ENCODE peak calls at places on chromosomes 16 and 17, in nine cellular contexts. G, Z, E, H, K, W, C, T and X are unnamed samples. For H3K4me1, the result is how much of the 10 kb centered on the place peaks cover.

GRCh38 chr16:81462683-81463082 is 18.1 kb downstream of the CMIP start:
- DNase-seq in H (no peak), G (no peak), E (no peak), C (no peak), T (no peak), K (no peak), Z (no peak), W (no peak), X (no peak)

GRCh38 chr17:17401271-17401781 is 75.5 kb upstream of the MED9 start:
- DNase-seq in Z (no peak), C (no peak), G (no peak), T (peak), E (no peak), K (peak), W (no peak), H (peak), X (no peak)

GRCh38 chr16:24624102-24624501 is 84.7 kb downstream of the RBBP6 start:
- DNase-seq in T (no peak), E (no peak), K (no peak), W (no peak), G (no peak), Z (no peak), C (no peak), H (no peak), X (no peak)

GRCh38 chr17:67422887-67423286 is 45.8 kb downstream of the PITPNC1 start:
- DNase-seq in K (peak), W (no peak), E (peak), H (peak), G (no peak), T (no peak), Z (no peak), C (no peak), X (no peak)

GRCh38 chr17:50272711-50273653 is 1.3 kb upstream of the TMEM92 start:
- DNase-seq in E (peak), T (peak), G (peak), K (peak), W (no peak), H (no peak), Z (no peak), C (peak), X (peak)

GRCh38 chr16:87687998-87688529 is 77.7 kb downstream of the KLHDC4 start:
- DNase-seq in K (no peak), H (no peak), E (no peak), Z (no peak), G (no peak), T (no peak), C (no peak), W (no peak), X (no peak)

GRCh38 chr16:64380751-64381150 is 741.1 kb downstream of the CDH11 start:
- DNase-seq in E (no peak), G (no peak), T (no peak), K (no peak), Z (no peak), C (no peak), H (no peak), W (no peak), X (no peak)

GRCh38 chr16:73365010-73365409 is 317.1 kb upstream of the ZFHX3 start:
- DNase-seq in G (no peak), W (no peak), T (peak), H (peak), Z (no peak), E (peak), C (no peak), K (no peak), X (peak)

GRCh38 chr17:20955437-20956323 is 87.1 kb downstream of the USP22 start:
- DNase-seq in E (no peak), T (peak), G (peak), K (no peak), C (no peak), W (no peak), Z (peak), H (peak), X (no peak)

GRCh38 chr16:12904041-12904671 is 2.8 kb downstream of the SHISA9 start:
- DNase-seq in K (no peak), T (no peak), Z (no peak), E (no peak), G (no peak), W (no peak), H (no peak), C (no peak), X (no peak)
- H3K4me3 ChIP-seq in K (no peak), T (peak), Z (no peak), E (no peak), G (no peak), W (no peak), H (no peak), C (no peak), X (no peak)

GRCh38 chr16:3665508-3665907 is 11.0 kb downstream of the DNASE1 start:
- DNase-seq in K (no peak), Z (no peak), G (no peak), W (no peak), E (no peak), C (no peak), T (no peak), H (no peak), X (no peak)
- TF ChIP-seq CTCF in K (no peak), Z (no peak), G (no peak), W (peak), E (no peak), C (no peak), T (no peak), H (no peak), X (no peak)

GRCh38 chr17:29709861-29710849 is 87.4 kb upstream of the CORO6 start:
- DNase-seq in W (no peak), C (no peak), G (no peak), H (peak), T (peak), K (no peak), Z (no peak), E (no peak), X (no peak)

GRCh38 chr17:29705352-29705751 is 82.6 kb upstream of the CORO6 start:
- DNase-seq in C (no peak), W (no peak), Z (no peak), G (no peak), H (no peak), E (no peak), K (no peak), T (no peak), X (no peak)

GRCh38 chr17:29707212-29707571 is 84.5 kb upstream of the CORO6 start:
- DNase-seq in K (peak), C (no peak), E (no peak), W (no peak), T (no peak), G (no peak), Z (no peak), H (no peak), X (no peak)

GRCh38 chr17:29710891-29711418 is 88.2 kb upstream of the CORO6 start:
- DNase-seq in C (no peak), K (peak), H (peak), T (peak), W (no peak), Z (no peak), G (no peak), E (no peak), X (no peak)

DNA sequence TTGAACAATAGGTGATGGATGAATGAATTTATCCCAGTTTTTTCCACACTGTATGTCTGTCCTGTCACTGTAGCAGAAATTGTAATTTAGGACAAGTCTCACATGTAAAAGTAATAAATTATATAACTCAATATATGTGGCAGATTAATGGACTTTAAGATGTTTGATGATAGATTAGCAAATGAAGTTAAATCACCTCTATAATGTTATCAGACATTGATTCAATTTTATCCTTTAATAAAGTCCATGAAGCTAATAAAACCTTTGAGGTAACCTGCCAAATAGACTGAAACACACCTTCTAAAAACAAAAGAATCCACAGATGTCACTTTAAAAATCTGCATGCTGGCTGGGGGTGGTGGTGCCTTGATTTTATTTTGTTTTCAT is 83.3 kb upstream of the CORO6 start:
- DNase-seq in Z (no peak), H (no peak), E (no peak), G (no peak), T (no peak), W (no peak), K (no peak), C (no peak), X (no peak)
- H3K4me1 ChIP-seq in Z (under half), H (under half), E (under half), G (under half), T (under half), W (under half), K (under half), C (half or more), X (under half)

GRCh38 chr17:7476951-7477350 is 2.5 kb downstream of the ZBTB4 start:
- DNase-seq in H (no peak), T (no peak), Z (no peak), E (no peak), W (no peak), C (no peak), K (no peak), G (no peak), X (no peak)
- H3K4me3 ChIP-seq in H (peak), T (no peak), Z (no peak), E (no peak), W (peak), C (peak), K (no peak), G (peak), X (peak)

GRCh38 chr16:85865-86264 is 7.8 kb downstream of the MPG start:
- DNase-seq in Z (no peak), K (no peak), G (no peak), C (no peak), H (no peak), E (no peak), T (no peak), W (no peak), X (no peak)

GRCh38 chr16:83060-83603 is 5.1 kb downstream of the MPG start:
- DNase-seq in W (no peak), Z (no peak), E (no peak), G (no peak), T (no peak), K (no peak), H (no peak), C (no peak), X (no peak)

GRCh38 chr16:84718-85452 is 6.9 kb downstream of the MPG start:
- DNase-seq in G (peak), E (no peak), H (peak), Z (peak), K (no peak), C (peak), W (no peak), T (peak), X (no peak)

GRCh38 chr16:85453-85782 is 7.4 kb downstream of the MPG start:
- DNase-seq in T (no peak), Z (peak), E (no peak), G (peak), K (no peak), W (no peak), H (no peak), C (no peak), X (no peak)

GRCh38 chr16:83781-84615 is 6.0 kb downstream of the MPG start:
- DNase-seq in T (peak), E (no peak), G (peak), W (no peak), C (no peak), Z (peak), H (no peak), K (no peak), X (no peak)
- TF ChIP-seq CTCF in T (peak), E (no peak), G (no peak), W (no peak), C (no peak), Z (no peak), H (no peak), K (no peak), X (no peak)

GRCh38 chr17:39699818-39700147 is at the start of gene ERBB2:
- DNase-seq in T (peak), K (peak), E (peak), Z (peak), G (peak), H (peak), W (no peak), C (peak), X (peak)

GRCh38 chr17:39696731-39697130 is 3.1 kb upstream of the ERBB2 start:
- DNase-seq in C (peak), K (no peak), E (no peak), Z (no peak), H (no peak), W (no peak), G (no peak), T (no peak), X (no peak)

GRCh38 chr17:39697961-39698360 is 1.9 kb upstream of the ERBB2 start:
- DNase-seq in G (no peak), T (no peak), Z (no peak), H (no peak), W (no peak), E (no peak), C (no peak), K (no peak), X (no peak)

GRCh38 chr17:39694593-39694992 is 5.3 kb upstream of the ERBB2 start:
- DNase-seq in H (no peak), W (no peak), C (no peak), G (no peak), E (no peak), K (no peak), Z (no peak), T (no peak), X (no peak)

DNA sequence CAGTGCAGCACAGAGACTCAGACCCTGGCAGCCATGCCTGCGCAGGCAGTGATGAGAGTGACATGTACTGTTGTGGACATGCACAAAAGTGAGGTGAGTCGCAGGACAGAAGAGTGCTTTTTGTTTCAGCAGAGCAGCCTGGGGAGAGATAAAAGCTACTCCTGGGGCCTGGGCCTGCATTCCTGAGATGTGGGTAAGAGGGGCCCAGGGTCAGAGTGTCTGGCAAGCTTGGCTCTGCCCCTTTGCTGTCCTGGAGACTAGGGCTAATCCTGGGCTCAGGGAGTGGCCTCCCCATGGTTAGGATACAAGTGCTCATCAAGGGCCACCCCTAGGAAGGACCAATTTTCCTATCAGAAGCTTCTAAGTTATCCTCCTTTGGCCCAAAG is 4.8 kb upstream of the ERBB2 start:
- DNase-seq in T (no peak), C (peak), W (no peak), G (no peak), K (no peak), Z (no peak), H (no peak), E (no peak), X (no peak)
- H3K4me1 ChIP-seq in T (under half), C (under half), W (under half), G (under half), K (under half), Z (under half), H (under half), E (under half), X (under half)

GRCh38 chr16:10942352-10943297 is at the start of gene DEXI:
- DNase-seq in E (peak), G (peak), H (peak), T (peak), W (peak), Z (peak), C (peak), K (peak), X (peak)

GRCh38 chr16:10941127-10941933 is 938 bp downstream of the DEXI start:
- DNase-seq in T (no peak), G (peak), E (no peak), C (peak), K (no peak), Z (no peak), W (no peak), H (no peak), X (no peak)

GRCh38 chr16:10938844-10939648 is 3.2 kb downstream of the DEXI start:
- DNase-seq in H (no peak), K (no peak), W (no peak), C (peak), Z (no peak), T (no peak), G (no peak), E (no peak), X (no peak)

GRCh38 chr16:10939649-10940206 is 2.5 kb downstream of the DEXI start:
- DNase-seq in E (no peak), Z (no peak), G (no peak), H (no peak), T (no peak), W (no peak), C (peak), K (no peak), X (no peak)

DNA sequence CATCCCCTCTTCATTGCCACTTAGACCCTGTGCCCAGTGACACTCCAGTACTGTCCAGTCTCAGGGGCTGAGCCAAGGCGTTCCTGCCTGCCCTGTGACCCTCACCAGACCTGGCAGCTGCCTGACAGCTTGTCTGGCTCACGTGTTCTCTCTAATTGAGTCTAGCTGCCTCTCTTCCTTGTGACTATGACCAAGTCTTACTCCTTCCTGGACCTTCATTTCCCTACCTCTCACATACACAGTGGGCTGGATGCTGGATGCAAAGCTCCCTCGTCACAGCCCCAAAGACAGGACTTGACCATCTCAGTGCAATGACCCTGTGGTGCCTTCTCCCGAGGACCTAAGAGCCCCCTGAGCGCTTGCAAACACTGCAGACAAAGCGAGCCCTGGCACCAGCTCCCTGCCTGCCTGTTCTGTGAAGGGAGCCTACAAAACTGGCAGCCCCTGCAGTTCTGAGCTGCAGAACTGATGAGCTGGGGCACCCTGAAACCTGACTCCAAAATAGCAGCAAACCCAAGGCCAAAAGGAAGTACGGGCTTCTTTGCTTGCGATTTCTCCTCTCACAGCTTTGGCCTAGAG is 1.7 kb downstream of the DEXI start:
- DNase-seq in G (peak), T (no peak), K (no peak), Z (no peak), E (no peak), H (no peak), C (peak), W (no peak), X (no peak)
- H3K4me3 ChIP-seq in G (peak), T (peak), K (peak), Z (peak), E (no peak), H (peak), C (peak), W (peak), X (peak)

DNA sequence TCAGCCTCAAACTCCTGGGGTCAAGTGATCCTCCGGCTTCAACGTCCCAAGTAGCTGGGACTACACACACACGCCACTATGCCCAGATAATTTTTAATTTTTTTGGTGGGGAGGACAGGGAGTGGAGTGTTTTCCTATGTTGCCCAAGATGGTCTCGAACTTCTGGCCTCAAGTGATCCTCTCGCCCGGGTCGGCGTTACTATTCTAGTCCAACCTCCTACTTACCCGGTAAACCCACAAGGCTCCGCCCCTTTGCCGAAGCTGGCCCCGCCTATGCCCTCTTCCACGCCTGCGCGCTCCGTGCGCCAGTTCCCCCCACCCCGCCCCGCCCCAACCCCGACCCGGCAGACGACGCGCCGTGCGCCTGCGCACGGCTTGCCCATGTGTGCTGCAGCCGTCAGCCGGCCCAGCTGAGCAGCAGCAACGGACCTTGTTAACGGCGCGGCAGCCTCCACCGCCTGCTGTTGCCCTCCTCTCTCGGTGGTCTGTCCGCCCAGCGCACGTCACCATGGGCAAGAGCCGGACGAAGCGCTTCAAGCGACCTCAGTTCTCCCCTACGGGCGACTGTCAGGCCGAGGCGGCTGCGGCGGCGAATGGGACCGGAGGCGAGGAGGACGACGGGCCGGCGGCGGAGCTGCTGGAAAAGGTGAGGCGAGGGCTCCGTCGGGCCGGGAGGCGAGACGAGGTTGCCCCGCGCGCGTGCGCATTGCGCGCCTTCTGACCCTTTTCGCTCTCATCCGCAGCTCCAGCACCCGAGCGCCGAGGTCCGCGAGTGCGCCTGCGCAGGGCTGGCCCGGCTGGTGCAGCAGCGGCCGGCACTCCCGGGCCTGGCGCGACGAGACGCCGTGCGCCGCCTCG is at the start of gene HEATR3:
- DNase-seq in W (peak), T (peak), C (peak), K (peak), H (peak), G (peak), Z (peak), E (peak), X (peak)
- TF ChIP-seq CTCF in W (no peak), T (no peak), C (no peak), K (no peak), H (no peak), G (no peak), Z (no peak), E (no peak), X (no peak)

GRCh38 chr16:86511317-86512161 is 1.2 kb downstream of the FOXF1 start:
- DNase-seq in K (no peak), C (no peak), Z (peak), E (no peak), H (no peak), T (no peak), W (no peak), G (no peak), X (no peak)
- H3K4me1 ChIP-seq in K (under half), C (under half), Z (under half), E (under half), H (under half), T (under half), W (under half), G (under half), X (under half)

GRCh38 chr16:20612551-20613470 is 36.6 kb upstream of the ACSM2B start:
- DNase-seq in T (peak), H (no peak), C (peak), G (peak), Z (peak), K (no peak), W (no peak), E (peak), X (no peak)

GRCh38 chr16:20613471-20613887 is 37.3 kb upstream of the ACSM2B start:
- DNase-seq in E (no peak), G (no peak), Z (no peak), T (no peak), H (no peak), W (no peak), C (no peak), K (no peak), X (no peak)

GRCh38 chr16:20611350-20611902 is 35.3 kb upstream of the ACSM2B start:
- DNase-seq in E (no peak), T (no peak), W (no peak), G (no peak), C (peak), H (no peak), Z (peak), K (no peak), X (peak)

GRCh38 chr16:20610892-20611349 is 34.8 kb upstream of the ACSM2B start:
- DNase-seq in Z (no peak), K (no peak), E (no peak), H (no peak), G (no peak), C (no peak), W (no peak), T (no peak), X (no peak)

DNA sequence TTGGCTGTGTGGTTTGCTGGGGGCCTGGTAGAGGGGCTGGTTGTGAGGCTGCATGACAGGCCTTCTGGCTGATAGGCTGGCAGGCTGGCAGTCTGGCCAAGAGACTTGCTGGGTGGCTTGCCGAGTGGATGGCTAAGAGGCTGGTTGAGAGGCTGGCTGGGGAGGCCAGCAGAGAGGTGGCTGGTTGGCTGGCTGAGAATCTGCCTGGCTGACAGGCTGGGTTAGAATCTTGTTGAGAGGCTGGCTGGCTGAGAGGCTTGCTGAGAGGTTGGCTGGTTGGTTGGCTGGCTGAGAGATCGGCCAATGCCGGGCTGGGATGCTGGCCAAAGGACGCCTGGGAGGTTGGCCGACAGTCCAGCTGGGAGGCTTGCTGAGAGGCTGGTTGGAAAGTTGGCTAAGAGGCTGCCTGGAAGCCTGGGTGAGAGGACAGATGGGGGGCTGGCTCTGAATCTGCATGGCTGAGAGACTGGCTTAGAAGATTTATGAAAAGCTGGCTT is 35.9 kb upstream of the ACSM2B start:
- DNase-seq in W (no peak), C (peak), H (no peak), T (peak), G (peak), Z (peak), E (peak), K (no peak), X (peak)
- H3K4me3 ChIP-seq in W (no peak), C (no peak), H (no peak), T (no peak), G (no peak), Z (no peak), E (no peak), K (no peak), X (no peak)